ENCODE peak calls at places on chromosomes 4 and X, in six cellular contexts. Q, R, A, O, H and K are unnamed samples. For H3K36me3 and H3K4me1, the result is how much of the 10 kb centered on the place peaks cover.

GRCh38 chr4:127162741-127163140 is 470.0 kb upstream of the INTU start:
- DNase-seq in H (no peak), A (no peak), R (no peak), O (peak), Q (peak), K (peak)

GRCh38 chr4:13539721-13540445 is 4.4 kb downstream of the NKX3-2 start:
- DNase-seq in Q (no peak), A (no peak), H (no peak), R (no peak), O (no peak), K (no peak)

GRCh38 chrX:34879876-34880275 is 62.7 kb upstream of the FAM47B start:
- DNase-seq in O (no peak), R (no peak), A (no peak), H (no peak), Q (no peak), K (peak)

GRCh38 chr4:2092653-2093000 is 33.5 kb downstream of the NAT8L start:
- DNase-seq in A (no peak), Q (no peak), H (no peak), O (no peak), R (no peak), K (no peak)

GRCh38 chr4:1414831-1415680 is 8.8 kb upstream of the NKX1-1 start:
- DNase-seq in O (no peak), Q (no peak), A (no peak), H (no peak), R (no peak), K (no peak)

GRCh38 chrX:8988456-8988855 is 45.5 kb downstream of the FAM9B start:
- DNase-seq in O (peak), Q (peak), H (peak), R (no peak), A (peak), K (peak)

GRCh38 chr4:168449740-168450442 is 30.4 kb downstream of the DDX60L start:
- DNase-seq in H (no peak), A (no peak), O (peak), Q (no peak), R (no peak), K (peak)

GRCh38 chrX:18173494-18174180 is 47.0 kb downstream of the BEND2 start:
- DNase-seq in A (no peak), O (no peak), H (no peak), R (no peak), Q (no peak), K (no peak)

GRCh38 chrX:120109378-120109777 is 6.3 kb downstream of the RHOXF1 start:
- DNase-seq in R (no peak), O (no peak), H (no peak), Q (no peak), A (no peak), K (no peak)

GRCh38 chr4:81378398-81378797 is 93.3 kb downstream of the RASGEF1B start:
- DNase-seq in Q (peak), A (no peak), R (no peak), O (no peak), H (no peak), K (no peak)

GRCh38 chr4:22514431-22514830 is 1.4 kb downstream of the ADGRA3 start:
- DNase-seq in A (no peak), H (no peak), R (no peak), O (no peak), Q (peak), K (peak)

GRCh38 chr4:118817178-118817930 is 18.6 kb downstream of the SEC24D start:
- DNase-seq in O (no peak), H (no peak), Q (no peak), R (no peak), A (no peak), K (no peak)
- H3K36me3 ChIP-seq in O (under half), H (under half), Q (half or more), R (under half), A (half or more), K (half or more)

GRCh38 chr4:89121711-89122387 is 10.5 kb downstream of the TIGD2 start:
- DNase-seq in Q (no peak), H (no peak), O (no peak), R (no peak), A (peak), K (no peak)

GRCh38 chr4:89117115-89117514 is 5.8 kb downstream of the TIGD2 start:
- DNase-seq in R (no peak), O (no peak), H (no peak), A (no peak), Q (no peak), K (no peak)

GRCh38 chr4:89123418-89123817 is 12.1 kb downstream of the TIGD2 start:
- DNase-seq in H (no peak), A (peak), Q (peak), R (no peak), O (peak), K (peak)

GRCh38 chr4:89119166-89119565 is 7.8 kb downstream of the TIGD2 start:
- DNase-seq in R (no peak), Q (no peak), O (no peak), H (no peak), A (no peak), K (no peak)

GRCh38 chr4:89119836-89120235 is 8.5 kb downstream of the TIGD2 start:
- DNase-seq in R (no peak), O (no peak), Q (no peak), H (no peak), A (no peak), K (peak)
- H3K4me1 ChIP-seq in R (under half), O (under half), Q (under half), H (under half), A (half or more), K (under half)

DNA sequence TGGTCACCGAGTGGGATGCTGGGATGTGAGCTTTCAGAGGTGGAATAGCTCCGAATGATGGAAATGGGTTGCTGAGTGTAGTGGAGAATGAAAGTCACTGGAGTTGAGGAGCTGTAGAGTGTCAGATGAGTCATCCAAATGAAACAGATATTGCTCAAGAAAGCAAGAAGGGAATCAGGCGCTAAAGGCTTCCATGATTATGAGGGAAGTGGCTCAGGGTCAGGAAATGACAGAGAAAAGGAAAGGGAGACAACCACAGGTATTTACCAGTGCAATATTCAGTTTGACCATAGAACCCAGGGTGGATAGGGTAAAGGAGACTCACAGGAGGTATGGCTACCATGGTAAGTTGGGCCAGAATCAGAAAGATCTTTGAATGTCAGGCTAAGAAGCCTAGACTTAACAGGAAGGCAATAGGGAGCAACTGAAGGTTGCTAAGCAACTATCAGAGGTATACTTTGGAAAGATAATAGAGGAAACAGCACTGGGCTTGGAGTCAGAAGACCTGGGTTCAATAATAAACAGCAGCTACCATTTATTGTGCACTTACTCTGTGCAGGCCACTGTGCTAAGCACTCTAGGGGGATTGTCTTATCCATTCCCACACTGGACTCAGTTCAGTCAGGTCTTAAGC is 11.7 kb downstream of the LAS1L start:
- DNase-seq in H (no peak), O (peak), Q (peak), R (no peak), A (no peak), K (peak)
- H3K36me3 ChIP-seq in H (under half), O (under half), Q (under half), R (under half), A (under half), K (under half)

GRCh38 chr4:41209901-41210300 is 4.4 kb downstream of the APBB2 start:
- DNase-seq in O (no peak), R (no peak), Q (no peak), H (no peak), A (no peak), K (no peak)
- H3K4me1 ChIP-seq in O (under half), R (under half), Q (half or more), H (under half), A (half or more), K (under half)

DNA sequence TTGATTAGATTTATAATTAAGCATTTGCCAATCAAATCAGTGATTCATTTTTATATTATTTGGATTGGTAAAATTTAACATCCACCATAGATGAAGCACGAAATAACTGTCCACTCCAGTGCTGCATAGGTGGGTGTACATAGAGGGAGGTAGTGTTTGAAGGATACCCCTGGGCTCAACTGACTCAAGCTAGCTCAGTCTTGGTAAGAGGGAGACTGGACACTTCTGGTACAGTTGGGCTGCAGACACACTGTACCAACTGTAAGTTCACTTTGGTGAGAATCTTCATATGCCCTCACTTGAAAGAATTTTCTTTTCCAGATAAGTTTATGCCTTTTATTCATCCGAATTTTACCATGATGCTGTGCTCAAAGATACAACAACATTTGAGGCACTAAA is 48.6 kb upstream of the UGT2B15 start:
- DNase-seq in R (no peak), A (no peak), Q (no peak), O (no peak), H (no peak), K (no peak)
- H3K36me3 ChIP-seq in R (under half), A (under half), Q (under half), O (under half), H (under half), K (under half)

GRCh38 chr4:139453041-139453370 is 915 bp upstream of the RAB33B start:
- DNase-seq in A (peak), H (no peak), Q (no peak), R (no peak), O (peak), K (peak)

GRCh38 chr4:139454646-139455045 is 725 bp downstream of the RAB33B start:
- DNase-seq in Q (peak), O (no peak), R (no peak), H (no peak), A (no peak), K (no peak)

GRCh38 chr4:139452000-139452399 is 1.9 kb upstream of the RAB33B start:
- DNase-seq in R (no peak), O (no peak), A (no peak), Q (no peak), H (no peak), K (no peak)

GRCh38 chr4:139454111-139454600 is at the start of gene RAB33B:
- DNase-seq in Q (peak), A (no peak), R (no peak), H (peak), O (no peak), K (no peak)

DNA sequence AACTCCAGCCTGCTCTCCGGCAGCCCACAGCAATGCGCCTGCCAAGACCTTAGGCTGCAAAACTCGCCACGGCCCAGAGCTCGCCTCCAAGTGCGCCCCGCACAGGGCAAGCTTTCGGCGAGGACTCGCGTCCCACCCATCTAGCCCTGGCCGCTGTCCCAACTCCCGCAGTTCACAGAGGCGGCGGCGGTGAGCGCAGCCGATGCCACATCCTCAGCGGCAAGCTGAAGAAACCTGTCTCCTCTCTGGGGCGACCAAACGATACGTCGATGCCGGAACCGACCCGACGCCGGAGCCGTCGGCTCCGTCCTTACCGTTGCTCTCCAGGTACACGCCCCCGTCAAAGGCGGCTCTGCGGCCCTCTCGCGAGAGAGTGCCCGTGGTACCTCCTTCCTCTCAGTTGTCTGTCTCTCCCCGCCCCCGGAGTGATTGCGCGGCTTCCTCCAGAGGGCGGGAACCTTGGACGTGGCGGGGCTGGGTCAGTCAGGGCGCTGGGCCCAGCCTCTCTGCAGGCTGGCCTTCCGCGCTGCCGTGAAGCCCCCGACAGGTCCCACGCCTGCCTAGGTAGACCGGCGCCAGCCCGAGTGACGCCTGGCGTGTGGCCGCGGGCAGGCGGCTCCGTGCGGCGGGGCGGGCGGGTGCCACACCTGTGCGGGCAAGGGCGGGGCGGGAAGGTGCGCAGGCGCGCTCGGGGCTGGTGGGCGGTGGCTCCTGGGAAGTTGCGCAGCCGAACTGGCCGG is 380 bp upstream of the RAB33B start:
- DNase-seq in A (peak), R (peak), H (peak), Q (peak), O (peak), K (peak)
- H3K4me1 ChIP-seq in A (half or more), R (under half), H (under half), Q (under half), O (under half), K (under half)